ENCODE peak calls at places on chromosomes 3 and 15, in ten cellular contexts. L is pancreas, G is AG08396, Z is GM13977, U is endothelial cell, D is ovary, O is T-helper 17 cell, T is ELF-1, M is anterior cingulate cortex, V is HT1080. I is an unnamed sample.

GRCh38 chr3:148455098-148455497 is 242.6 kb upstream of the AGTR1 start:
- DNase-seq in Z (no peak), G (no peak), U (no peak), L (no peak), M (no peak), V (no peak), D (no peak), O (no peak), T (no peak), I (no peak)

GRCh38 chr15:90539789-90540188 is 10.1 kb downstream of the CRTC3 start:
- DNase-seq in Z (no peak), G (no peak), M (no peak), L (no peak), V (no peak), O (no peak), T (no peak), U (no peak), D (no peak), I (no peak)

GRCh38 chr3:12954891-12955650 is 113.7 kb upstream of the RPL32 start:
- DNase-seq in M (peak; percentile 32), L (peak; percentile 87), D (peak; percentile 49), T (no peak), V (no peak), Z (no peak), U (no peak), O (no peak), G (no peak), I (no peak)

GRCh38 chr3:126025862-126026261 is 56.9 kb downstream of the ROPN1B start:
- DNase-seq in G (no peak), T (no peak), Z (no peak), D (no peak), U (no peak), M (no peak), L (no peak), V (no peak), O (no peak), I (no peak)

GRCh38 chr3:21256932-21257331 is 494.1 kb downstream of the ZNF385D start:
- DNase-seq in T (no peak), D (no peak), G (no peak), U (no peak), V (no peak), L (no peak), M (no peak), Z (no peak), O (no peak), I (no peak)

GRCh38 chr3:171379281-171379680 is 80.9 kb downstream of the TNIK start:
- DNase-seq in Z (no peak), V (peak; percentile 62), D (no peak), U (no peak), L (no peak), M (no peak), T (no peak), G (peak; percentile 17), O (no peak), I (no peak)

GRCh38 chr3:181912384-181912783 is 200.7 kb downstream of the SOX2 start:
- DNase-seq in Z (no peak), O (no peak), G (no peak), V (no peak), L (no peak), T (no peak), D (no peak), U (no peak), M (no peak), I (no peak)

GRCh38 chr3:31189971-31190370 is 295.5 kb upstream of the GADL1 start:
- DNase-seq in G (no peak), L (no peak), M (no peak), V (no peak), O (no peak), Z (no peak), T (no peak), U (no peak), D (no peak), I (no peak)